ENCODE peak calls at places on chromosome 10, in seven cellular contexts. D, G, X, C, W, H and E are unnamed samples.

GRCh38 chr10:123945506-123945905 is 53.9 kb upstream of the CPXM2 start:
- DNase-seq in G (no peak), W (no peak), D (no peak), H (no peak), C (peak; percentile 14), X (peak; percentile 37), E (no peak)

GRCh38 chr10:103915794-103916193 is 2.2 kb downstream of the STN1 start:
- DNase-seq in D (peak; percentile 35), H (no peak), C (peak; percentile 77), W (no peak), G (peak; percentile 43), X (no peak), E (peak; percentile 65)

GRCh38 chr10:61774031-61774430 is 111.3 kb downstream of the CABCOCO1 start:
- DNase-seq in C (no peak), H (no peak), D (no peak), G (no peak), X (no peak), W (no peak), E (no peak)

GRCh38 chr10:14474656-14475055 is 143.9 kb upstream of the FRMD4A start:
- DNase-seq in D (peak; percentile 64), W (no peak), C (peak; percentile 29), X (no peak), H (peak; percentile 31), G (no peak), E (no peak)

GRCh38 chr10:31999261-31999660 is 57.0 kb downstream of the KIF5B start:
- DNase-seq in W (no peak), H (no peak), C (no peak), D (no peak), X (no peak), G (no peak), E (no peak)

GRCh38 chr10:49741108-49741995 is 20.8 kb downstream of the OGDHL start:
- DNase-seq in C (no peak), G (no peak), D (peak; percentile 5), X (no peak), H (peak; percentile 68), W (no peak), E (no peak)

GRCh38 chr10:7258948-7259523 is 151.8 kb downstream of the SFMBT2 start:
- DNase-seq in H (no peak), W (peak; percentile 26), D (no peak), G (no peak), C (peak; percentile 57), X (no peak), E (peak; percentile 94)

GRCh38 chr10:17056781-17057191 is 72.8 kb downstream of the CUBN start:
- DNase-seq in W (no peak), G (no peak), D (peak; percentile 80), H (no peak), X (no peak), C (no peak), E (no peak)

GRCh38 chr10:99676435-99676834 is 17.1 kb downstream of the ENTPD7 start:
- DNase-seq in C (no peak), X (no peak), H (no peak), G (no peak), D (peak; percentile 46), W (no peak), E (no peak)

GRCh38 chr10:30036341-30036740 is 23.0 kb downstream of the JCAD start:
- DNase-seq in C (no peak), D (no peak), G (no peak), X (no peak), W (no peak), H (no peak), E (no peak)

GRCh38 chr10:66283874-66284464 is 641.9 kb upstream of the LRRTM3 start:
- DNase-seq in C (no peak), D (no peak), H (no peak), G (no peak), W (no peak), X (no peak), E (no peak)

GRCh38 chr10:48716393-48716792 is 31.7 kb downstream of the WDFY4 start:
- DNase-seq in D (no peak), G (no peak), W (no peak), C (no peak), X (no peak), H (no peak), E (no peak)

GRCh38 chr10:71323407-71323806 is 4.3 kb downstream of the SLC29A3 start:
- DNase-seq in D (peak; percentile 54), W (no peak), H (no peak), X (no peak), C (peak; percentile 47), G (no peak), E (peak; percentile 21)

GRCh38 chr10:32413513-32413912 is 32.4 kb upstream of the CCDC7 start:
- DNase-seq in D (peak; percentile 91), C (peak; percentile 37), W (no peak), X (peak; percentile 39), G (no peak), H (no peak), E (peak; percentile 69)

GRCh38 chr10:17544465-17544864 is 72.7 kb downstream of the HACD1 start:
- DNase-seq in W (no peak), C (no peak), X (no peak), H (no peak), D (peak; percentile 52), G (no peak), E (no peak)

GRCh38 chr10:100469756-100470155 is 6.9 kb downstream of the WNT8B start:
- DNase-seq in X (no peak), C (no peak), H (peak; percentile 29), W (no peak), G (no peak), D (no peak), E (no peak)

GRCh38 chr10:92757066-92757716 is 67.4 kb downstream of the HHEX start:
- DNase-seq in X (peak; percentile 42), C (peak; percentile 93), G (peak; percentile 64), H (peak; percentile 90), D (peak; percentile 87), W (no peak), E (no peak)

GRCh38 chr10:108782411-108782810 is 1140.9 kb downstream of the XPNPEP1 start:
- DNase-seq in D (no peak), W (no peak), X (no peak), C (no peak), H (no peak), G (no peak), E (no peak)

GRCh38 chr10:2660300-2660699 is 407.0 kb upstream of the PFKP start:
- DNase-seq in H (no peak), C (no peak), W (no peak), G (no peak), X (no peak), D (no peak), E (no peak)

GRCh38 chr10:59648711-59649201 is 60.9 kb downstream of the SLC16A9 start:
- DNase-seq in G (no peak), X (no peak), D (peak; percentile 61), W (no peak), H (no peak), C (no peak), E (no peak)

GRCh38 chr10:116450861-116451260 is 23.2 kb downstream of the PNLIPRP3 start:
- DNase-seq in H (no peak), X (no peak), D (no peak), G (no peak), C (no peak), W (no peak), E (no peak)

GRCh38 chr10:7795605-7796004 is 7.6 kb downstream of the ATP5F1C start:
- DNase-seq in D (peak; percentile 19), G (no peak), W (no peak), X (peak; percentile 75), H (no peak), C (no peak), E (no peak)

GRCh38 chr10:78925800-78926319 is 142.9 kb upstream of the ZMIZ1 start:
- DNase-seq in X (peak; percentile 80), W (no peak), G (no peak), D (peak; percentile 95), H (no peak), C (no peak), E (no peak)

GRCh38 chr10:69491611-69492010 is 40.3 kb downstream of the TSPAN15 start:
- DNase-seq in G (no peak), X (no peak), H (peak; percentile 73), C (no peak), D (no peak), W (no peak), E (no peak)

GRCh38 chr10:944034-944831 is 12.7 kb upstream of the LARP4B start:
- DNase-seq in H (peak; percentile 94), W (no peak), D (peak; percentile 28), G (peak; percentile 44), C (peak; percentile 45), X (no peak), E (peak; percentile 51)

GRCh38 chr10:72756674-72757385 is 64.9 kb downstream of the MCU start:
- DNase-seq in G (no peak), H (no peak), W (no peak), X (no peak), D (no peak), C (no peak), E (no peak)
- TF ChIP-seq CTCF in G (no peak), H (no peak), W (no peak), X (no peak), D (no peak), C (no peak), E (no peak)

DNA sequence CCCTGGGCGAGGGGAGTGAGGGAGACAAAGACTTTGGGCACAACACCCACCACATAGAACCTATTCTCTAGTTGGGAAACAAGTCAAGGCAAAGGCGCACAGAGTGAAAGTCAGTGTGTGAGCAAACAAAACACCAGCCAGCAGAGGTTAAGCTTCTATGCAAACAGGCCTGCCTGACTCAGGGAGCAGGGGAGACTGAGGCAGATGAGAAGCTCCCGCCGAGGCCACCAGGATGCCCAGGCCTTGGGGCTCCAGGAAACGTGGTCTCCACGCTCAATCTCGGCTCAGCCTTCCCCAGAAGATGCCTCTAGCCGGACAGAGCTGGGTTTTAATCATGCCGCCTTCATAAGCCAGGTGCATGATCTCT is 74.1 kb upstream of the KCNMA1 start:
- DNase-seq in G (no peak), C (no peak), W (no peak), H (no peak), D (no peak), X (no peak), E (no peak)
- TF ChIP-seq CTCF in G (no peak), C (no peak), W (peak; percentile 27), H (no peak), D (no peak), X (no peak), E (peak; percentile 39)

DNA sequence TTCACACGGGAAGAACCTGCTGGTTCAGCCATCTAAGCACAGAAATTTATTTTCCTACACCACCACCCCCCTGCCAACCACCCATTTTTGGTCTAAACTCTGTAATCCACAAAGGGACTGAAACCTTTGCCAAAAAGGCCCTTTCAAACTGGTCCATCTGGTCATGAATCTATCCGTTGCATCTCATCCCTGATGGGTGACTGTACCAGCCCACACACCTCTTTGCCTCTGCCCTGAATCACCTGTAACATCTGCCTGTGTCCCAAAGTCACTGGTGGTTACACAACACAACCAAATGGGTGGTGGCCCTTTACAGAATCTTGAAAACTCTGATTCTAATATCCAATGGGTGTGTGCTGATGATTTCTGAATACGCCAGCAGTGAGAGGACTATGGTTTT is 503.4 kb downstream of the PARD3 start:
- DNase-seq in H (no peak), C (no peak), G (no peak), X (no peak), W (no peak), D (no peak), E (no peak)
- TF ChIP-seq CTCF in H (no peak), C (no peak), G (no peak), X (no peak), W (no peak), D (no peak), E (no peak)

DNA sequence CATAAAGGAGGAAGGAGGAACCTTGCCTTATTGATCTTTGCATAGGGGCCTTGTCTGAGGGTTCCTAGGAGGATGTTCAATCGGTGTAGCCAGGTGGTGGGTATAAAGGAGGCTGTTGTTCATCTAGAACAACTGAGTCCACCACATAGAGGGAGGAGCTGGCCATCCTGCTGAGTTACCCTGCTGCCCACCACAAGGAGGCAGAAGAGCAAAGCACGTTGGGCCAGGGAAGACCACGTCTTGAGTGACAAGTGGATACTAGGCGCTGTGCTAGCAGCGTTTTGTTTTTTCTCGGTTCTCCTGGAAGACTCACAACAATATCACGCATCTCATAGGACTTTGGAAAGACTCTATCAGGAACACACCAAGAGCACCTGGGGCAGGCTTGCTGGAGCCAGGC is 20.0 kb downstream of the FOXI2 start:
- DNase-seq in G (no peak), W (no peak), H (no peak), C (peak; percentile 22), X (no peak), D (no peak), E (no peak)
- TF ChIP-seq CTCF in G (no peak), W (no peak), H (no peak), C (peak; percentile 18), X (no peak), D (no peak), E (no peak)